ENCODE peak calls at places on chromosomes 4 and X, in five cellular contexts. E, T, S, U and X are unnamed samples.

GRCh38 chrX:1391707-1392375 is at the start of gene SLC25A6:
- DNase-seq in E (peak), T (peak), S (peak), U (peak), X (peak)

GRCh38 chrX:80808160-80808735 is 1.4 kb downstream of the BRWD3 start:
- DNase-seq in E (peak), T (peak), S (no peak), U (no peak), X (peak)

GRCh38 chr4:75056277-75056676 is 123.4 kb downstream of the PARM1 start:
- DNase-seq in E (no peak), T (no peak), S (no peak), U (no peak), X (no peak)

GRCh38 chr4:158155656-158156356 is 17.0 kb downstream of the GASK1B start:
- DNase-seq in E (no peak), T (no peak), S (no peak), U (no peak), X (no peak)

GRCh38 chr4:4681651-4682050 is 139.8 kb upstream of the STX18 start:
- DNase-seq in E (no peak), T (no peak), S (no peak), U (no peak), X (no peak)

GRCh38 chr4:172996571-172997216 is 171.9 kb upstream of the GALNT7 start:
- DNase-seq in E (no peak), T (no peak), S (no peak), U (no peak), X (peak)

GRCh38 chr4:184261246-184261645 is 43.6 kb upstream of the ENPP6 start:
- DNase-seq in E (no peak), T (no peak), S (no peak), U (no peak), X (no peak)

GRCh38 chr4:168449740-168450442 is 30.4 kb downstream of the DDX60L start:
- DNase-seq in E (no peak), T (peak), S (no peak), U (no peak), X (peak)

GRCh38 chr4:95155759-95156451 is 392.9 kb downstream of the UNC5C start:
- DNase-seq in E (peak), T (no peak), S (no peak), U (no peak), X (no peak)

GRCh38 chrX:113594504-113594903 is 753.9 kb upstream of the AMOT start:
- DNase-seq in E (no peak), T (no peak), S (no peak), U (no peak), X (no peak)

GRCh38 chr4:40573593-40574311 is 55.9 kb downstream of the RBM47 start:
- DNase-seq in E (no peak), T (no peak), S (no peak), U (no peak), X (no peak)

GRCh38 chr4:38281416-38282071 is 321.3 kb downstream of the PTTG2 start:
- DNase-seq in E (no peak), T (no peak), S (no peak), U (no peak), X (no peak)

GRCh38 chr4:73869130-73870055 is at the start of gene CXCL1:
- DNase-seq in E (peak), T (no peak), S (no peak), U (no peak), X (no peak)

GRCh38 chr4:40682298-40683101 is 52.8 kb upstream of the RBM47 start:
- DNase-seq in E (no peak), T (no peak), S (no peak), U (no peak), X (peak)

GRCh38 chr4:84952004-84952403 is 14.5 kb downstream of the WDFY3 start:
- DNase-seq in E (no peak), T (no peak), S (no peak), U (no peak), X (no peak)

GRCh38 chr4:128757712-128758111 is 51.8 kb upstream of the JADE1 start:
- DNase-seq in E (no peak), T (no peak), S (no peak), U (no peak), X (no peak)

GRCh38 chr4:40196724-40197281 is at the start of gene RHOH:
- DNase-seq in E (no peak), T (peak), S (no peak), U (no peak), X (peak)

GRCh38 chr4:6703786-6704185 is 5.9 kb downstream of the MRFAP1L1 start:
- DNase-seq in E (no peak), T (peak), S (no peak), U (no peak), X (no peak)

GRCh38 chr4:70667710-70668535 is 1.6 kb upstream of the JCHAIN start:
- DNase-seq in E (no peak), T (no peak), S (no peak), U (no peak), X (no peak)

GRCh38 chr4:121783210-121783609 is 17.9 kb upstream of the EXOSC9 start:
- DNase-seq in E (no peak), T (no peak), S (no peak), U (no peak), X (no peak)

GRCh38 chr4:113016377-113016776 is 33.1 kb upstream of the ANK2 start:
- DNase-seq in E (no peak), T (no peak), S (no peak), U (no peak), X (no peak)

GRCh38 chr4:87270144-87270543 is 49.7 kb upstream of the KLHL8 start:
- DNase-seq in E (peak), T (no peak), S (peak), U (peak), X (no peak)

GRCh38 chr4:164945146-164945545 is 32.3 kb downstream of the TRIM61 start:
- DNase-seq in E (no peak), T (no peak), S (no peak), U (no peak), X (no peak)

GRCh38 chrX:12378706-12379105 is 240.4 kb downstream of the FRMPD4 start:
- DNase-seq in E (no peak), T (no peak), S (no peak), U (no peak), X (no peak)

GRCh38 chr4:1777822-1778641 is 15.1 kb upstream of the FGFR3 start:
- DNase-seq in E (peak), T (no peak), S (peak), U (no peak), X (no peak)

GRCh38 chrX:129717902-129718301 is 20.9 kb upstream of the XPNPEP2 start:
- DNase-seq in E (no peak), T (no peak), S (no peak), U (no peak), X (no peak)

GRCh38 chr4:1789552-1789951 is 3.5 kb upstream of the FGFR3 start:
- DNase-seq in E (no peak), T (no peak), S (no peak), U (no peak), X (no peak)

GRCh38 chrX:37686979-37687378 is 1.4 kb downstream of the XK start:
- DNase-seq in E (no peak), T (no peak), S (no peak), U (no peak), X (no peak)

GRCh38 chr4:145545538-145546224 is 64.0 kb downstream of the SMAD1 start:
- DNase-seq in E (no peak), T (no peak), S (peak), U (no peak), X (no peak)

GRCh38 chrX:107272431-107272921 is 66.1 kb downstream of the DNAAF6 start:
- DNase-seq in E (no peak), T (no peak), S (no peak), U (peak), X (peak)

GRCh38 chr4:69717778-69718177 is 42.6 kb downstream of the SULT1B1 start:
- DNase-seq in E (no peak), T (no peak), S (no peak), U (no peak), X (no peak)

GRCh38 chr4:156322592-156322991 is 368.9 kb upstream of the CTSO start:
- DNase-seq in E (no peak), T (no peak), S (no peak), U (no peak), X (no peak)

GRCh38 chrX:110055616-110056015 is 52.7 kb downstream of the TMEM164 start:
- DNase-seq in E (no peak), T (no peak), S (no peak), U (no peak), X (no peak)

GRCh38 chr4:6461301-6462165 is 10.9 kb downstream of the PPP2R2C start:
- DNase-seq in E (no peak), T (no peak), S (no peak), U (no peak), X (no peak)